ENCODE peak calls at places on chromosomes 4 and X, in six cellular contexts. V is upper lobe of right lung, G is HCT116, K is fibroblast of lung, C is thoracic aorta, W is psoas muscle. R is an unnamed sample.

GRCh38 chr4:161438096-161438495 is 725.7 kb downstream of the FSTL5 start:
- DNase-seq in V (no peak), G (no peak), K (no peak), C (no peak), W (no peak), R (no peak)

GRCh38 chr4:92012899-92013867 is 290.6 kb upstream of the GRID2 start:
- DNase-seq in V (no peak), G (no peak), K (no peak), C (no peak), W (no peak), R (no peak)

GRCh38 chr4:54276633-54277426 is 47.7 kb downstream of the PDGFRA start:
- DNase-seq in V (no peak), G (no peak), K (peak), C (no peak), W (no peak), R (no peak)

GRCh38 chr4:826508-827208 is 729 bp upstream of the CPLX1 start:
- DNase-seq in V (peak), G (no peak), K (no peak), C (no peak), W (peak), R (no peak)

GRCh38 chr4:54082168-54082567 is 17.8 kb upstream of the CHIC2 start:
- DNase-seq in V (no peak), G (peak), K (peak), C (no peak), W (no peak), R (peak)

GRCh38 chr4:38819569-38819968 is 15.0 kb upstream of the TLR1 start:
- DNase-seq in V (no peak), G (no peak), K (peak), C (no peak), W (no peak), R (no peak)

GRCh38 chrX:43589735-43590515 is 66.2 kb upstream of the MAOA start:
- DNase-seq in V (no peak), G (no peak), K (no peak), C (no peak), W (no peak), R (no peak)

GRCh38 chrX:107483976-107484726 is 34.7 kb downstream of the FRMPD3 start:
- DNase-seq in V (no peak), G (no peak), K (peak), C (no peak), W (peak), R (no peak)

GRCh38 chr4:77994194-77994721 is 62.9 kb upstream of the FRAS1 start:
- DNase-seq in V (no peak), G (peak), K (peak), C (no peak), W (no peak), R (peak)

GRCh38 chrX:107442914-107443527 is 6.4 kb upstream of the FRMPD3 start:
- DNase-seq in V (no peak), G (no peak), K (no peak), C (no peak), W (no peak), R (no peak)

GRCh38 chrX:10240918-10241317 is 84.1 kb downstream of the CLCN4 start:
- DNase-seq in V (no peak), G (no peak), K (peak), C (no peak), W (no peak), R (peak)

DNA sequence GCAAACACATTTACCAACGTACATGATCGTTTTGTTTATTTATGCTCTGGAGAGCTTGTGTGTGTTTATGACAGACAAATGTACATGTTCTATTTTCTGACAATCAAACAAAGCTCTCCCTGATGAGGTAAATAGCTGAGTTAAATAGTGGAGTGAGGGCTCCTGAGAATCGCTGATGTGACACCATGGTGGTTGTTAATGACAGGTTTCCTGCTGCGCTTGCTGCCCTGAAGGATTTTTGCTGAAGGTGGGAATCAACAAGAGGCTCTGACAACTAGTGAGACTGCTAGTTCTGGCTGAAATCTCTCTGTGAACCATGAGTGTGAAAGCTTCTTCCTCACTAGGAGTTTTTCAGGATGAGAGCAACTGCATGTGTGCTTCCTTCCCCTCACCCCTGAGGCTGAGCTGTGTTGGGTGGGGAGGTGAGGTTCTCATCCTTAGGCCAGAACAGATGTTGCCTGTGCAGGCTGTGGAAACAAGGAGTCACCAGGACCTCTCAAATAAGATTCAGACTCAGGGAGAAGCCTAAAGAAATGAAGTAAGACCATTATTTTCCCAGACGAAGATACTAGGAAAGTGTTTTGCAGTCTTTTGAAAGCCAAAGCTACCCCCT is 173.5 kb upstream of the JADE1 start:
- DNase-seq in V (no peak), G (no peak), K (peak), C (no peak), W (no peak), R (no peak)
- H3K27ac ChIP-seq in V (no peak), G (no peak), K (no peak), C (no peak), W (peak), R (no peak)

GRCh38 chrX:135185795-135186443 is 14.7 kb upstream of the CT55 start:
- DNase-seq in V (no peak), G (peak), K (peak), C (no peak), W (no peak), R (peak)
- TF ChIP-seq CTCF in V (peak), G (peak), K (peak), C (no peak), W (peak), R (peak)

DNA sequence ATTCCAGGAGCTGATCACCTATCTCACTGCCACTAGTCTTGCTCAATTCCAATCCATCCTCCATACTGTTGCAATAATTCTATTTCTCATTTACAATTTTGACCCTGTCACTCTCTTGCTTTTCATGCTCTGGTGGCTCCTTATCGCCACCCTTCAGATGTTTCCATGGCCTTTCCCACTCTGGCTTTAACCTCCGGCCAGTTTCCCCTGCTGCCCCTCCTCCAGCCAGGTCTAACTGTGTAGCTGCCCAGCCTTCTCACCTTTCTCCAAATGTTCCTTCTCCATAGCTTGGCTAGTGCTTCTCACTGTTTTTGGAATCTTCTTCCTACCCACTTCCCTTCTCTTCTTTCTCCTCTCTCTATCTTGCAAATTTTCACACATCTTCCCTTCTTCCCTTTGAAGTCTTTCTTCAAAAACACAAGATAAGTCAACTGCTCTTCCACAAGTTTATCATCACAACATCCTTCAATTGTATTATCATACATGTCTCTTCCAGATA is 153.8 kb downstream of the COL25A1 start:
- DNase-seq in V (no peak), G (no peak), K (no peak), C (no peak), W (no peak), R (no peak)
- H3K27ac ChIP-seq in V (no peak), G (no peak), K (no peak), C (no peak), W (no peak), R (no peak)

GRCh38 chrX:153578200-153578835 is 20.6 kb downstream of the CCNQ start:
- DNase-seq in V (no peak), G (no peak), K (no peak), C (no peak), W (no peak), R (no peak)
- TF ChIP-seq CTCF in V (no peak), G (no peak), K (no peak), C (no peak), W (no peak), R (no peak)

GRCh38 chr4:2483237-2483636 is 14.3 kb downstream of the RNF4 start:
- DNase-seq in V (no peak), G (no peak), K (no peak), C (no peak), W (no peak), R (no peak)

GRCh38 chr4:2480649-2481048 is 11.7 kb downstream of the RNF4 start:
- DNase-seq in V (no peak), G (no peak), K (no peak), C (no peak), W (no peak), R (no peak)

GRCh38 chr4:2482693-2483092 is 13.8 kb downstream of the RNF4 start:
- DNase-seq in V (no peak), G (no peak), K (peak), C (no peak), W (peak), R (no peak)

GRCh38 chr4:2484169-2484568 is 15.3 kb downstream of the RNF4 start:
- DNase-seq in V (no peak), G (no peak), K (no peak), C (no peak), W (no peak), R (no peak)

DNA sequence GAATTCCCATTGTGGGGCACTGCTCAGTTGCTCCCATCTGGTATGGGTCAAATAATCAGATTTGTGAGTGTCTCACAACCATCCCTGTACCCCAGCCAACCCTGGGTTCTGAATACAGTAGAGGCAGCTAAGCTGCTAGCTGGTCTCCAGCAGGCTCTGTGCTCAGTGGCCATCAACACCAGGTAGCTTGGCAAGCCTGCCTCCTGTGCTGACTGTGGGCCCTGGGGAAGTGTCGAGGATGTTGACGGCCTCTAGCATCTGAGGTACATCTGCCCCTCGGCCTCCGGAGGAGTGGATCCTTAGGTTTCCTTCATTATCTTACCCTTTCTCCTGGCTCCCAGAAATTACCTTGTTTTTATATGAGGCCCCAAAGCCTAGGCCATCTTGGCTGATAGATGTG is 13.3 kb downstream of the RNF4 start:
- DNase-seq in V (no peak), G (no peak), K (no peak), C (no peak), W (no peak), R (no peak)
- H3K27ac ChIP-seq in V (peak), G (no peak), K (no peak), C (peak), W (peak), R (peak)